ENCODE peak calls at places on chromosome 19, in nine cellular contexts. I is SHP77 treated with DMSO at 0.1 percent for 48 hours; T is EL; U is HT1080; C is cardiac fibroblast; F is activated CD4-positive, alpha-beta T cell treated with anti-CD3 and anti-CD28 coated beads, Interleukin-2, amount 50 U/mL, for 1 hour; J is T-cell; M is GDM1; A is CD8-positive, alpha-beta memory T cell. Y is an unnamed sample.
A peak's percentile ranks its signal among the peaks of the same experiment; 100 is the strongest.

GRCh38 chr19:44847144-44848035 is 1.3 kb downstream of the NECTIN2 start:
- DNase-seq in J (no peak), M (no peak), T (peak; percentile 80), C (peak; percentile 61), A (peak; percentile 10), I (no peak), F (no peak), U (peak; percentile 55), Y (no peak)

GRCh38 chr19:41627966-41628675 is 1.2 kb upstream of the CEACAM4 start:
- DNase-seq in I (no peak), U (no peak), F (no peak), T (no peak), M (no peak), C (no peak), J (no peak), A (no peak), Y (no peak)

GRCh38 chr19:14375582-14376291 is 5.5 kb upstream of the ADGRE5 start:
- DNase-seq in C (peak; percentile 27), U (no peak), J (no peak), A (no peak), M (no peak), T (no peak), I (no peak), F (no peak), Y (no peak)

GRCh38 chr19:9729162-9729561 is 39.4 kb downstream of the ZNF846 start:
- DNase-seq in M (no peak), C (no peak), J (no peak), F (no peak), T (no peak), I (no peak), A (no peak), U (no peak), Y (no peak)

GRCh38 chr19:16882146-16882545 is 6.7 kb upstream of the F2RL3 start:
- DNase-seq in J (no peak), C (no peak), M (no peak), A (no peak), U (no peak), T (no peak), F (no peak), I (no peak), Y (no peak)

GRCh38 chr19:17026041-17026658 is 460 bp downstream of the CPAMD8 start:
- DNase-seq in A (no peak), I (no peak), U (no peak), C (no peak), T (no peak), F (no peak), M (no peak), J (no peak), Y (no peak)

GRCh38 chr19:33376423-33376822 is 2.9 kb downstream of the CEBPG start:
- DNase-seq in C (peak; percentile 86), T (peak; percentile 91), F (no peak), I (no peak), M (no peak), J (no peak), A (no peak), U (peak; percentile 85), Y (no peak)

GRCh38 chr19:4969772-4970531 is 1.0 kb downstream of the KDM4B start:
- DNase-seq in F (no peak), U (no peak), C (peak; percentile 36), J (no peak), M (no peak), I (no peak), T (peak; percentile 34), A (no peak), Y (no peak)

GRCh38 chr19:1175020-1175419 is 952 bp upstream of the SBNO2 start:
- DNase-seq in U (no peak), I (no peak), J (no peak), C (no peak), M (no peak), F (no peak), A (no peak), T (no peak), Y (no peak)

GRCh38 chr19:13984875-13985741 is 21.0 kb downstream of the RFX1 start:
- DNase-seq in U (no peak), C (no peak), F (peak; percentile 39), I (no peak), A (no peak), T (no peak), J (no peak), M (no peak), Y (no peak)

GRCh38 chr19:49447485-49448431 is 3.9 kb downstream of the PIH1D1 start:
- DNase-seq in M (peak; percentile 13), T (peak; percentile 43), C (peak; percentile 41), F (no peak), J (no peak), U (no peak), I (no peak), A (no peak), Y (no peak)

GRCh38 chr19:50387176-50387867 is 3.2 kb downstream of the POLD1 start:
- DNase-seq in C (peak; percentile 22), M (no peak), T (peak; percentile 59), I (no peak), F (no peak), J (no peak), A (no peak), U (no peak), Y (no peak)

GRCh38 chr19:18109731-18110671 is 12.4 kb downstream of the MAST3 start:
- DNase-seq in A (peak; percentile 46), F (peak; percentile 42), J (no peak), M (no peak), I (no peak), C (no peak), T (peak; percentile 34), U (no peak), Y (no peak)

GRCh38 chr19:12606796-12607195 is 3.8 kb downstream of the ZNF490 start:
- DNase-seq in F (no peak), C (no peak), T (no peak), A (no peak), M (no peak), I (no peak), U (no peak), J (no peak), Y (no peak)

Y was measured in NCI-H524 treated with DMSO at 0.1 percent for 48 hours.